ENCODE peak calls at places on chromosome 6, in nine cellular contexts. Y is endodermal cell, H is MCF 10A, O is dorsolateral prefrontal cortex, F is cardiac muscle cell, W is fibroblast of pulmonary artery, K is GM06990, X is natural killer cell, V is transverse colon. G is an unnamed sample.

GRCh38 chr6:138523347-138524210 is 24.3 kb upstream of the NHSL1 start:
- DNase-seq in Y (no peak), H (peak; percentile 45), O (no peak), F (no peak), W (no peak), K (no peak), X (no peak), V (no peak), G (no peak)

GRCh38 chr6:145815351-145815772 is 767 bp upstream of the FBXO30 start:
- DNase-seq in Y (no peak), H (no peak), O (peak; percentile 37), F (peak; percentile 42), W (no peak), K (no peak), X (no peak), V (no peak), G (peak; percentile 73)

GRCh38 chr6:10465633-10466499 is 51.0 kb upstream of the TFAP2A start:
- DNase-seq in Y (peak; percentile 93), H (peak; percentile 69), O (no peak), F (peak; percentile 43), W (peak; percentile 45), K (peak; percentile 23), X (no peak), V (no peak), G (no peak)

GRCh38 chr6:138307816-138308727 is 69.6 kb upstream of the SMIM28 start:
- DNase-seq in Y (no peak), H (peak; percentile 16), O (no peak), F (peak; percentile 47), W (peak; percentile 13), K (no peak), X (no peak), V (peak; percentile 42), G (no peak)

GRCh38 chr6:12522347-12522746 is 194.2 kb upstream of the PHACTR1 start:
- DNase-seq in Y (no peak), H (no peak), O (no peak), F (peak; percentile 64), W (peak; percentile 33), K (no peak), X (no peak), V (no peak), G (no peak)

GRCh38 chr6:5713519-5713918 is 293.2 kb downstream of the NRN1 start:
- DNase-seq in Y (peak; percentile 70), H (no peak), O (no peak), F (no peak), W (no peak), K (no peak), X (no peak), V (no peak), G (no peak)

GRCh38 chr6:41577865-41578713 is 31.9 kb downstream of the FOXP4 start:
- DNase-seq in Y (peak; percentile 88), H (peak; percentile 67), O (no peak), F (peak; percentile 48), W (peak; percentile 37), K (no peak), X (no peak), V (no peak), G (no peak)

GRCh38 chr6:27294409-27294808 is 17.7 kb downstream of the POM121L2 start:
- DNase-seq in Y (no peak), H (no peak), O (no peak), F (no peak), W (no peak), K (no peak), X (no peak), V (no peak), G (no peak)

GRCh38 chr6:139531148-139531547 is 156.7 kb upstream of the CITED2 start:
- DNase-seq in Y (no peak), H (peak; percentile 24), O (no peak), F (no peak), W (no peak), K (no peak), X (no peak), V (peak; percentile 14), G (no peak)

GRCh38 chr6:143745160-143746133 is 67.7 kb downstream of the PHACTR2 start:
- DNase-seq in Y (peak; percentile 78), H (peak; percentile 9), O (no peak), F (peak; percentile 69), W (peak; percentile 73), K (no peak), X (no peak), V (peak; percentile 62), G (peak; percentile 69)

GRCh38 chr6:87333591-87334181 is 4.6 kb upstream of the GJB7 start:
- DNase-seq in Y (no peak), H (peak; percentile 53), O (no peak), F (peak; percentile 60), W (peak; percentile 57), K (no peak), X (no peak), V (no peak), G (no peak)

GRCh38 chr6:161429921-161430490 is 156.1 kb upstream of the AGPAT4 start:
- DNase-seq in Y (no peak), H (no peak), O (no peak), F (peak; percentile 67), W (peak; percentile 43), K (no peak), X (no peak), V (no peak), G (no peak)

GRCh38 chr6:52531396-52531795 is 45.5 kb downstream of the TRAM2 start:
- DNase-seq in Y (no peak), H (no peak), O (no peak), F (no peak), W (no peak), K (no peak), X (no peak), V (no peak), G (no peak)

DNA sequence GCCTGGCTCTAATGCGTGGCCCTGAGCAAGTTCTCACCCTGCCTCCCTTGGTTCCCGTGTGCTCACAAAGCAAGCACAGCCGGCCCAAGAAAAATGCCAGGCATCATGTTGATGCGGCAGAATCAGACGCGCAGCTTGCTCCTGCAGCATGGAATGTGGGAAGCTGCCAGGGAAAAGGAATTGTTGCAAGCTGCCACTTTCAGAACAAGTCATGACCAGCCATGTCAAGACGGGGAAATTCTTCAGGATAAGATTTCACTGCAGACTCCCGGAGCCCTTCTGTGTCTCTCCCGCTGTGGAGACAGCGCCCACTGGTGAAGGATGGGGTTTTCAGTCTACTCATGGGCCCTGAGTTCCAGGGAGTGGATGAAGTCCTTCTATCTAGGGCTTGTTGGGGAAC is 4.6 kb downstream of the DACT2 start:
- DNase-seq in Y (peak; percentile 54), H (peak; percentile 72), O (no peak), F (peak; percentile 92), W (peak; percentile 60), K (no peak), X (no peak), V (no peak), G (no peak)
- TF ChIP-seq CTCF in Y (peak; percentile 30), H (no peak), O (peak; percentile 16), F (peak; percentile 82), W (peak; percentile 32), K (no peak), X (no peak), V (no peak), G (no peak)

GRCh38 chr6:134174790-134175531 is 122.5 kb upstream of the SLC2A12 start:
- DNase-seq in Y (peak; percentile 96), H (peak; percentile 88), O (peak; percentile 96), F (peak; percentile 95), W (peak; percentile 91), K (peak; percentile 88), X (peak; percentile 84), V (peak; percentile 96), G (peak; percentile 93)
- TF ChIP-seq CTCF in Y (no peak), H (no peak), O (no peak), F (no peak), W (no peak), K (no peak), X (no peak), V (no peak), G (no peak)

GRCh38 chr6:43768983-43769525 is 957 bp upstream of the VEGFA start:
- DNase-seq in Y (no peak), H (no peak), O (no peak), F (peak; percentile 97), W (peak; percentile 93), K (no peak), X (no peak), V (no peak), G (no peak)
- TF ChIP-seq CTCF in Y (no peak), H (no peak), O (no peak), F (no peak), W (no peak), K (no peak), X (no peak), V (no peak), G (no peak)

GRCh38 chr6:151301547-151301946 is 61.8 kb downstream of the AKAP12 start:
- DNase-seq in Y (no peak), H (no peak), O (no peak), F (no peak), W (no peak), K (no peak), X (no peak), V (no peak), G (no peak)

GRCh38 chr6:151303231-151303630 is 63.5 kb downstream of the AKAP12 start:
- DNase-seq in Y (no peak), H (no peak), O (no peak), F (no peak), W (no peak), K (no peak), X (no peak), V (no peak), G (no peak)

GRCh38 chr6:151310852-151311767 is 71.3 kb downstream of the AKAP12 start:
- DNase-seq in Y (no peak), H (no peak), O (no peak), F (no peak), W (no peak), K (no peak), X (no peak), V (no peak), G (no peak)

GRCh38 chr6:151307501-151307900 is 67.7 kb downstream of the AKAP12 start:
- DNase-seq in Y (no peak), H (no peak), O (no peak), F (no peak), W (no peak), K (no peak), X (no peak), V (no peak), G (no peak)

DNA sequence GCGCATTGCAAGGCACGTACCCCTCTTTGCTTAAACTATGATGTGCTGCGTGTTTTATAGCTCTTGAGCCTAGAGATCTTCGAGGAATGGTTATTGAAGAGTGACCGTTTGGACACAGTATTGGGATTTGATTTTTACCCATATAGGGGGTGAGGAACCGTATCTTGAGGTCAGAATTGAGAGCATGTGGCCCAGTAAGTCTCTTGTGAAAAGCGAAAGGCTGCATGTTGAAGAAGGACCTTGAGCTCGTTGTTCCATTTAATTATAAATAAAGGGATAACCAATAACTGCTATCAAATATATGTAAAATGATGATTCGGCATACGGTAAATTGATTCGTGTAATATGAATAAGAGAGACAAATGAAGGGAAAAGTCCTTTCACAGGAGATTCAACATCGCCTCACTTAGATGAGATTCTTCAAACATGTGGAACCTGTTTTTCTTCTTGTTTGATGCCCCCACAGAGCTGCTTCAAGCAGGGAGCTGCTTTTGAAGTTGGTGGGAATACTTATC is 66.6 kb downstream of the AKAP12 start:
- DNase-seq in Y (no peak), H (no peak), O (no peak), F (no peak), W (no peak), K (no peak), X (no peak), V (no peak), G (no peak)
- TF ChIP-seq CTCF in Y (no peak), H (no peak), O (no peak), F (no peak), W (no peak), K (no peak), X (no peak), V (no peak), G (no peak)

G was measured in type B pancreatic cell.